ENCODE peak calls at places on chromosomes 7 and 10, in five cellular contexts. X is upper lobe of right lung, W is fibroblast of lung, I is sigmoid colon, M is dorsolateral prefrontal cortex. L is an unnamed sample.

GRCh38 chr10:73906524-73907447 is 4.1 kb upstream of the PLAU start:
- DNase-seq in I (peak), X (no peak), M (no peak), W (peak), L (peak)

GRCh38 chr7:98969386-98969785 is 91.1 kb downstream of the TRRAP start:
- DNase-seq in X (peak), W (no peak), M (no peak), I (no peak), L (no peak)

GRCh38 chr10:113060221-113061053 is 110.4 kb downstream of the TCF7L2 start:
- DNase-seq in I (peak), M (peak), X (no peak), W (peak), L (peak)

GRCh38 chr10:79445217-79445707 is at the start of gene ZCCHC24:
- DNase-seq in X (peak), W (no peak), M (peak), I (no peak), L (no peak)

GRCh38 chr7:80225361-80225760 is 90.7 kb downstream of the GNAI1 start:
- DNase-seq in W (no peak), I (no peak), M (no peak), X (no peak), L (peak)

GRCh38 chr7:92325173-92325572 is 79.4 kb downstream of the ANKIB1 start:
- DNase-seq in M (no peak), I (no peak), X (no peak), W (peak), L (peak)

GRCh38 chr10:103455235-103455634 is 3.1 kb upstream of the CALHM2 start:
- DNase-seq in M (no peak), X (no peak), W (no peak), I (no peak), L (no peak)

GRCh38 chr7:5360971-5361370 is 62.7 kb downstream of the TNRC18 start:
- DNase-seq in M (no peak), W (no peak), I (no peak), X (no peak), L (no peak)

GRCh38 chr10:55786461-55786860 is 574.6 kb downstream of the ZWINT start:
- DNase-seq in I (no peak), X (no peak), M (no peak), W (no peak), L (no peak)

GRCh38 chr7:157620616-157621015 is 283.8 kb downstream of the DNAJB6 start:
- DNase-seq in I (peak), X (no peak), W (no peak), M (no peak), L (no peak)

GRCh38 chr7:148605350-148605749 is 14.8 kb downstream of the C7orf33 start:
- DNase-seq in I (no peak), M (no peak), W (no peak), X (no peak), L (no peak)

GRCh38 chr10:131682271-131682962 is 218.4 kb upstream of the PPP2R2D start:
- DNase-seq in M (no peak), I (peak), X (peak), W (no peak), L (no peak)

GRCh38 chr7:150405584-150406310 is 26.6 kb downstream of the ZNF775 start:
- DNase-seq in X (no peak), M (peak), W (no peak), I (no peak), L (peak)

GRCh38 chr10:124476043-124476725 is 14.6 kb downstream of the LHPP start:
- DNase-seq in X (no peak), I (no peak), W (no peak), M (no peak), L (no peak)

GRCh38 chr7:128868624-128869137 is 6.0 kb downstream of the ATP6V1F start:
- DNase-seq in M (no peak), X (no peak), W (no peak), I (no peak), L (no peak)
- H3K4me3 ChIP-seq in M (peak), X (peak), W (no peak), I (peak), L (no peak)

GRCh38 chr10:97150616-97151015 is 35.1 kb downstream of the SLIT1 start:
- DNase-seq in M (no peak), I (no peak), X (peak), W (no peak), L (no peak)

GRCh38 chr10:97153276-97153850 is 32.4 kb downstream of the SLIT1 start:
- DNase-seq in I (no peak), W (no peak), M (no peak), X (peak), L (no peak)

GRCh38 chr10:97151307-97151914 is 34.3 kb downstream of the SLIT1 start:
- DNase-seq in M (no peak), I (no peak), X (peak), W (no peak), L (no peak)

GRCh38 chr10:97154789-97155188 is 31.0 kb downstream of the SLIT1 start:
- DNase-seq in I (peak), M (no peak), X (no peak), W (no peak), L (no peak)

DNA sequence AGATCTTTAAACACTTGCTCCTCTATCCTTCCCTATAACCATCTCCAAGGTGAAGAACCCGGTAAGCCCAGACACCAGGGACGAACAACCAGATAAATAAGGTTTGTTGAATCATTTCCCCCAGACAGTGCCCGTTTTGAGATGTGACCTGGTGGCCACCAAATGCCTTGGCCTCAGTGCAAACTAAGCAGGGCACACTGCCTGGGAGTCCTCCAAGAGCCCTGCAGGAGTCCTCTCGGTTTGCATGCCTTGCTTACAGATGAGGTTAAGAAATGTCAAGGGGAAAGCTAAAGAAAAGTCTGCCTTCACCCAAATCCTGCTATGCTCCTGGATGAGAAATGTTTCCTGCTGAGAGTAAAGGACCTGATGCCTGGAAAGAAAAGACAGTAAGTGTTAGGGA is 31.6 kb downstream of the SLIT1 start:
- DNase-seq in M (no peak), W (no peak), I (no peak), X (no peak), L (no peak)
- TF ChIP-seq CTCF in M (no peak), W (no peak), I (no peak), X (no peak), L (no peak)

DNA sequence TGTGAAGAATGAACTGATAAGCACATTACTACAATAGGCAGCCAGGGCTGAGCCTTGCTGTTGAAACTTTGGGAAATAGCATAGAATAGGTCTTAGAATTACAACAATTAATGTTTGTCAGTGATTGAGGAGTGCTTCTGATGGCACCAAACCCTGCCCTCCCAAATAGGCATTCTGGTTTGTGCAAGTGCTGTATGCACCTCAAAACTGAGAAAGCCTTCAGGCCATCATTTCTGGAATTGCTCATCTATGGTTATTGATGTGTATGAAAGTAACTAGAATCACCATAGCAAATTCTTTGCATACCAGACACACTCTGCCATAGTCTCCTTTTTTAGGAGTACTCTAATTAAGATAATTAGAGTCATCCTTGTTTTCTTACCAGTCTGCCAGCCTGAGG is 585.0 kb upstream of the MBL2 start:
- DNase-seq in M (no peak), I (no peak), W (no peak), X (no peak), L (no peak)
- H3K4me3 ChIP-seq in M (no peak), I (no peak), W (no peak), X (no peak), L (no peak)

GRCh38 chr10:61821153-61821552 is 80.3 kb upstream of the ARID5B start:
- DNase-seq in W (no peak), X (no peak), I (no peak), M (no peak), L (no peak)

GRCh38 chr10:61822096-61822495 is 79.4 kb upstream of the ARID5B start:
- DNase-seq in W (no peak), I (no peak), X (no peak), M (no peak), L (no peak)

GRCh38 chr10:61815505-61815904 is 86.0 kb upstream of the ARID5B start:
- DNase-seq in M (no peak), X (no peak), I (no peak), W (no peak), L (no peak)

GRCh38 chr10:61822781-61823230 is 78.7 kb upstream of the ARID5B start:
- DNase-seq in W (no peak), X (no peak), I (no peak), M (no peak), L (no peak)

GRCh38 chr10:61819208-61819607 is 82.3 kb upstream of the ARID5B start:
- DNase-seq in M (no peak), I (no peak), X (no peak), W (no peak), L (no peak)
- TF ChIP-seq CTCF in M (no peak), I (no peak), X (no peak), W (no peak), L (no peak)